ENCODE peak calls at places on chromosomes 1 and 21, in six cellular contexts. One of them, this sample, is unnamed.

GRCh38 chr1:112805155-112805853 is 90.2 kb upstream of the PPM1J start:
- DNase-seq in coronary artery: no peak
- DNase-seq in activated naive CD4-positive, alpha-beta T cell treated with Interleukin-2 at 50 U/mL for 16 hours: no peak
- DNase-seq in activated CD8-positive, alpha-beta memory T cell treated with anti-CD3 and anti-CD28 coated beads for 24 hours: no peak
- DNase-seq in amniotic stem cell: no peak
- DNase-seq in testis: no peak
- DNase-seq in this sample: no peak

GRCh38 chr1:201054030-201054635 is 30.6 kb upstream of the KIF21B start:
- DNase-seq in activated CD8-positive, alpha-beta memory T cell treated with anti-CD3 and anti-CD28 coated beads for 24 hours: no peak
- DNase-seq in testis: no peak
- DNase-seq in activated naive CD4-positive, alpha-beta T cell treated with Interleukin-2 at 50 U/mL for 16 hours: no peak
- DNase-seq in amniotic stem cell: no peak
- DNase-seq in coronary artery: no peak
- DNase-seq in this sample: no peak

GRCh38 chr21:35796834-35797233 is 263.5 kb downstream of the SETD4 start:
- DNase-seq in activated naive CD4-positive, alpha-beta T cell treated with Interleukin-2 at 50 U/mL for 16 hours: no peak
- DNase-seq in coronary artery: no peak
- DNase-seq in amniotic stem cell: no peak
- DNase-seq in activated CD8-positive, alpha-beta memory T cell treated with anti-CD3 and anti-CD28 coated beads for 24 hours: no peak
- DNase-seq in testis: no peak
- DNase-seq in this sample: no peak

GRCh38 chr1:27940297-27940696 is 5.5 kb downstream of the SMPDL3B start:
- DNase-seq in activated CD8-positive, alpha-beta memory T cell treated with anti-CD3 and anti-CD28 coated beads for 24 hours: peak
- DNase-seq in amniotic stem cell: no peak
- DNase-seq in testis: peak
- DNase-seq in activated naive CD4-positive, alpha-beta T cell treated with Interleukin-2 at 50 U/mL for 16 hours: peak
- DNase-seq in coronary artery: no peak
- DNase-seq in this sample: peak

GRCh38 chr21:25582888-25583287 is 24.4 kb downstream of the MRPL39 start:
- DNase-seq in coronary artery: no peak
- DNase-seq in activated naive CD4-positive, alpha-beta T cell treated with Interleukin-2 at 50 U/mL for 16 hours: no peak
- DNase-seq in testis: no peak
- DNase-seq in amniotic stem cell: no peak
- DNase-seq in activated CD8-positive, alpha-beta memory T cell treated with anti-CD3 and anti-CD28 coated beads for 24 hours: peak
- DNase-seq in this sample: no peak

GRCh38 chr1:214573386-214574358 is 22.3 kb upstream of the PTPN14 start:
- DNase-seq in activated naive CD4-positive, alpha-beta T cell treated with Interleukin-2 at 50 U/mL for 16 hours: no peak
- DNase-seq in amniotic stem cell: no peak
- DNase-seq in activated CD8-positive, alpha-beta memory T cell treated with anti-CD3 and anti-CD28 coated beads for 24 hours: no peak
- DNase-seq in coronary artery: no peak
- DNase-seq in testis: no peak
- DNase-seq in this sample: no peak

GRCh38 chr1:205046870-205047269 is 3.9 kb downstream of the CNTN2 start:
- DNase-seq in activated naive CD4-positive, alpha-beta T cell treated with Interleukin-2 at 50 U/mL for 16 hours: no peak
- DNase-seq in amniotic stem cell: no peak
- DNase-seq in testis: no peak
- DNase-seq in activated CD8-positive, alpha-beta memory T cell treated with anti-CD3 and anti-CD28 coated beads for 24 hours: no peak
- DNase-seq in coronary artery: no peak
- DNase-seq in this sample: no peak

GRCh38 chr21:38310619-38311018 is 53.8 kb downstream of the KCNJ15 start:
- DNase-seq in amniotic stem cell: no peak
- DNase-seq in coronary artery: no peak
- DNase-seq in testis: no peak
- DNase-seq in activated naive CD4-positive, alpha-beta T cell treated with Interleukin-2 at 50 U/mL for 16 hours: no peak
- DNase-seq in activated CD8-positive, alpha-beta memory T cell treated with anti-CD3 and anti-CD28 coated beads for 24 hours: no peak
- DNase-seq in this sample: no peak

GRCh38 chr1:167003711-167004110 is 14.6 kb downstream of the MAEL start:
- DNase-seq in activated CD8-positive, alpha-beta memory T cell treated with anti-CD3 and anti-CD28 coated beads for 24 hours: no peak
- DNase-seq in amniotic stem cell: no peak
- DNase-seq in activated naive CD4-positive, alpha-beta T cell treated with Interleukin-2 at 50 U/mL for 16 hours: no peak
- DNase-seq in coronary artery: no peak
- DNase-seq in testis: no peak
- DNase-seq in this sample: no peak

GRCh38 chr1:25504706-25505560 is 38.5 kb upstream of the LDLRAP1 start:
- DNase-seq in activated naive CD4-positive, alpha-beta T cell treated with Interleukin-2 at 50 U/mL for 16 hours: no peak
- DNase-seq in testis: peak
- DNase-seq in coronary artery: no peak
- DNase-seq in activated CD8-positive, alpha-beta memory T cell treated with anti-CD3 and anti-CD28 coated beads for 24 hours: peak
- DNase-seq in amniotic stem cell: no peak
- DNase-seq in this sample: no peak